ENCODE peak calls at places on chromosomes 4 and X, in five cellular contexts. H, U, Q, V and W are unnamed samples.

GRCh38 chr4:2472187-2472586 is 3.3 kb downstream of the RNF4 start:
- DNase-seq in Q (no peak), V (no peak), U (peak), H (no peak), W (peak)

GRCh38 chrX:153474718-153475117 is 4.3 kb upstream of the HAUS7 start:
- DNase-seq in H (no peak), Q (peak), U (peak), V (no peak), W (peak)

GRCh38 chr4:16684083-16684482 is 214.4 kb downstream of the LDB2 start:
- DNase-seq in V (no peak), H (no peak), Q (peak), U (peak), W (peak)

GRCh38 chr4:8699479-8700145 is 107.0 kb downstream of the CPZ start:
- DNase-seq in H (peak), Q (no peak), V (no peak), U (no peak), W (no peak)

GRCh38 chrX:45775462-45775861 is 574.8 kb upstream of the DIPK2B start:
- DNase-seq in H (no peak), Q (peak), V (no peak), U (peak), W (peak)

GRCh38 chr4:48300004-48300403 is 30.4 kb upstream of the TEC start:
- DNase-seq in U (no peak), H (no peak), V (no peak), Q (no peak), W (no peak)

GRCh38 chr4:45951153-45951552 is 172.7 kb downstream of the GABRG1 start:
- DNase-seq in V (no peak), H (no peak), Q (no peak), U (no peak), W (no peak)

GRCh38 chrX:41887691-41888090 is 35.7 kb downstream of the CASK start:
- DNase-seq in H (no peak), U (no peak), V (no peak), Q (no peak), W (no peak)

GRCh38 chr4:100284302-100284701 is 94.0 kb upstream of the DDIT4L start:
- DNase-seq in H (no peak), V (no peak), U (no peak), Q (no peak), W (no peak)

GRCh38 chr4:84938316-84938715 is 28.2 kb downstream of the WDFY3 start:
- DNase-seq in H (no peak), U (peak), V (no peak), Q (peak), W (peak)

GRCh38 chrX:2677764-2678163 is 13.3 kb upstream of the CD99 start:
- DNase-seq in U (peak), Q (peak), V (no peak), H (peak), W (peak)

GRCh38 chr4:164012396-164013027 is 518.0 kb downstream of the TMA16 start:
- DNase-seq in H (no peak), V (no peak), U (no peak), Q (no peak), W (peak)

GRCh38 chr4:186144596-186145569 is 40.4 kb downstream of the FAM149A start:
- DNase-seq in U (peak), H (peak), Q (peak), V (no peak), W (peak)

GRCh38 chrX:121349263-121349662 is 301.9 kb downstream of the GLUD2 start:
- DNase-seq in U (no peak), Q (no peak), V (no peak), H (no peak), W (no peak)

GRCh38 chr4:186485621-186486062 is 69.7 kb downstream of the MTNR1A start:
- DNase-seq in U (no peak), H (no peak), V (no peak), Q (peak), W (peak)

GRCh38 chrX:111244238-111244750 is 26.0 kb downstream of the CAPN6 start:
- DNase-seq in U (peak), V (no peak), H (no peak), Q (peak), W (peak)

GRCh38 chr4:688695-689497 is at the start of gene SLC49A3:
- DNase-seq in H (no peak), Q (peak), U (no peak), V (no peak), W (no peak)
- H3K4me3 ChIP-seq in H (peak), Q (no peak), U (peak), V (no peak), W (peak)

GRCh38 chr4:102180080-102180479 is 165.2 kb downstream of the SLC39A8 start:
- DNase-seq in Q (peak), U (peak), V (no peak), H (no peak), W (peak)
- TF ChIP-seq CTCF in Q (no peak), U (no peak), V (no peak), H (no peak), W (no peak)

GRCh38 chrX:110046971-110047370 is 44.1 kb downstream of the TMEM164 start:
- DNase-seq in V (no peak), U (no peak), H (no peak), Q (no peak), W (no peak)
- H3K4me3 ChIP-seq in V (no peak), U (no peak), H (no peak), Q (no peak), W (no peak)

GRCh38 chr4:86522349-86522748 is 71.8 kb upstream of the PTPN13 start:
- DNase-seq in H (no peak), V (no peak), U (no peak), Q (peak), W (peak)
- TF ChIP-seq CTCF in H (no peak), V (no peak), U (peak), Q (peak), W (peak)

GRCh38 chr4:64967286-64967685 is 558.0 kb upstream of the TECRL start:
- DNase-seq in U (no peak), H (no peak), V (no peak), Q (no peak), W (no peak)
- H3K4me3 ChIP-seq in U (no peak), H (no peak), V (no peak), Q (no peak), W (no peak)